ENCODE peak calls at places on chromosomes 13 and 19, in eight cellular contexts. One of them, this sample, is unnamed.

GRCh38 chr19:16002985-16003384 is 54.2 kb downstream of the OR10H4 start:
- DNase-seq in fibroblast of lung: no peak
- DNase-seq in Panc1: no peak
- DNase-seq in GM06990: no peak
- DNase-seq in A673: no peak
- DNase-seq in uterus: no peak
- DNase-seq in AG10803: no peak
- DNase-seq in choroid plexus epithelial cell: no peak
- DNase-seq in this sample: no peak

GRCh38 chr13:92315265-92315664 is 911.3 kb upstream of the GPC6 start:
- DNase-seq in fibroblast of lung: peak; percentile 20
- DNase-seq in Panc1: no peak
- DNase-seq in GM06990: no peak
- DNase-seq in A673: no peak
- DNase-seq in uterus: no peak
- DNase-seq in AG10803: no peak
- DNase-seq in choroid plexus epithelial cell: peak; percentile 12
- DNase-seq in this sample: no peak

GRCh38 chr19:15971217-15971616 is 22.4 kb downstream of the OR10H4 start:
- DNase-seq in fibroblast of lung: no peak
- DNase-seq in Panc1: no peak
- DNase-seq in GM06990: no peak
- DNase-seq in A673: no peak
- DNase-seq in uterus: no peak
- DNase-seq in AG10803: no peak
- DNase-seq in choroid plexus epithelial cell: no peak
- DNase-seq in this sample: no peak

GRCh38 chr13:28494861-28495585 is at the start of gene FLT1:
- DNase-seq in fibroblast of lung: no peak
- DNase-seq in Panc1: no peak
- DNase-seq in GM06990: peak; percentile 7
- DNase-seq in A673: peak; percentile 42
- DNase-seq in uterus: peak; percentile 63
- DNase-seq in AG10803: no peak
- DNase-seq in choroid plexus epithelial cell: no peak
- DNase-seq in this sample: no peak

GRCh38 chr19:35048911-35049411 is 7.4 kb downstream of the HPN start:
- DNase-seq in fibroblast of lung: no peak
- DNase-seq in Panc1: no peak
- DNase-seq in GM06990: no peak
- DNase-seq in A673: no peak
- DNase-seq in uterus: no peak
- DNase-seq in AG10803: no peak
- DNase-seq in choroid plexus epithelial cell: no peak
- DNase-seq in this sample: no peak

GRCh38 chr19:40442328-40443130 is 1.6 kb downstream of the SERTAD3 start:
- DNase-seq in fibroblast of lung: no peak
- DNase-seq in Panc1: no peak
- DNase-seq in GM06990: peak; percentile 63
- DNase-seq in A673: no peak
- DNase-seq in uterus: no peak
- DNase-seq in AG10803: no peak
- DNase-seq in choroid plexus epithelial cell: no peak
- DNase-seq in this sample: no peak

GRCh38 chr19:39407644-39408391 is 1.2 kb downstream of the ZFP36 start:
- DNase-seq in fibroblast of lung: peak; percentile 46
- DNase-seq in Panc1: peak; percentile 96
- DNase-seq in GM06990: peak; percentile 66
- DNase-seq in A673: no peak
- DNase-seq in uterus: peak; percentile 50
- DNase-seq in AG10803: peak; percentile 28
- DNase-seq in choroid plexus epithelial cell: peak; percentile 45
- DNase-seq in this sample: no peak

GRCh38 chr13:40194204-40194806 is 472.1 kb downstream of the FOXO1 start:
- DNase-seq in fibroblast of lung: no peak
- DNase-seq in Panc1: no peak
- DNase-seq in GM06990: no peak
- DNase-seq in A673: no peak
- DNase-seq in uterus: peak; percentile 51
- DNase-seq in AG10803: peak; percentile 9
- DNase-seq in choroid plexus epithelial cell: no peak
- DNase-seq in this sample: no peak

GRCh38 chr13:106532111-106532929 is 3.1 kb downstream of the EFNB2 start:
- DNase-seq in fibroblast of lung: peak; percentile 56
- DNase-seq in Panc1: no peak
- DNase-seq in GM06990: no peak
- DNase-seq in A673: no peak
- DNase-seq in uterus: no peak
- DNase-seq in AG10803: no peak
- DNase-seq in choroid plexus epithelial cell: peak; percentile 58
- DNase-seq in this sample: peak; percentile 59

GRCh38 chr19:36916991-36917390 is 859 bp downstream of the ZNF568 start:
- DNase-seq in fibroblast of lung: peak; percentile 55
- DNase-seq in Panc1: peak; percentile 8
- DNase-seq in GM06990: peak; percentile 9
- DNase-seq in A673: peak; percentile 9
- DNase-seq in uterus: no peak
- DNase-seq in AG10803: peak; percentile 44
- DNase-seq in choroid plexus epithelial cell: peak; percentile 55
- DNase-seq in this sample: peak; percentile 36

GRCh38 chr19:55178781-55179569 is 1.1 kb downstream of the SYT5 start:
- DNase-seq in fibroblast of lung: peak; percentile 82
- DNase-seq in Panc1: peak; percentile 54
- DNase-seq in GM06990: peak; percentile 91
- DNase-seq in A673: peak; percentile 92
- DNase-seq in uterus: peak; percentile 34
- DNase-seq in AG10803: peak; percentile 71
- DNase-seq in choroid plexus epithelial cell: peak; percentile 90
- DNase-seq in this sample: peak; percentile 72

GRCh38 chr19:18432275-18433038 is 5.5 kb downstream of the ISYNA1 start:
- DNase-seq in fibroblast of lung: no peak
- DNase-seq in Panc1: no peak
- DNase-seq in GM06990: no peak
- DNase-seq in A673: no peak
- DNase-seq in uterus: peak; percentile 47
- DNase-seq in AG10803: peak; percentile 52
- DNase-seq in choroid plexus epithelial cell: no peak
- DNase-seq in this sample: no peak

GRCh38 chr19:56955637-56956216 is 115.2 kb upstream of the PEG3 start:
- DNase-seq in fibroblast of lung: no peak
- DNase-seq in Panc1: no peak
- DNase-seq in GM06990: no peak
- DNase-seq in A673: no peak
- DNase-seq in uterus: no peak
- DNase-seq in AG10803: no peak
- DNase-seq in choroid plexus epithelial cell: no peak
- DNase-seq in this sample: no peak

GRCh38 chr13:60425332-60425731 is 28.3 kb downstream of the TDRD3 start:
- DNase-seq in fibroblast of lung: no peak
- DNase-seq in Panc1: no peak
- DNase-seq in GM06990: no peak
- DNase-seq in A673: no peak
- DNase-seq in uterus: no peak
- DNase-seq in AG10803: no peak
- DNase-seq in choroid plexus epithelial cell: no peak
- DNase-seq in this sample: no peak

GRCh38 chr19:30096596-30097370 is 154.7 kb downstream of the URI1 start:
- DNase-seq in fibroblast of lung: no peak
- DNase-seq in Panc1: no peak
- DNase-seq in GM06990: no peak
- DNase-seq in A673: no peak
- DNase-seq in uterus: no peak
- DNase-seq in AG10803: no peak
- DNase-seq in choroid plexus epithelial cell: no peak
- DNase-seq in this sample: no peak

GRCh38 chr13:67075239-67075638 is 154.9 kb downstream of the PCDH9 start:
- DNase-seq in fibroblast of lung: peak; percentile 38
- DNase-seq in Panc1: no peak
- DNase-seq in GM06990: no peak
- DNase-seq in A673: no peak
- DNase-seq in uterus: no peak
- DNase-seq in AG10803: no peak
- DNase-seq in choroid plexus epithelial cell: peak; percentile 73
- DNase-seq in this sample: no peak

GRCh38 chr13:110957931-110958330 is 43.1 kb upstream of the ANKRD10 start:
- DNase-seq in fibroblast of lung: no peak
- DNase-seq in Panc1: no peak
- DNase-seq in GM06990: no peak
- DNase-seq in A673: no peak
- DNase-seq in uterus: no peak
- DNase-seq in AG10803: no peak
- DNase-seq in choroid plexus epithelial cell: no peak
- DNase-seq in this sample: no peak

GRCh38 chr19:29590278-29590677 is 15.8 kb upstream of the POP4 start:
- DNase-seq in fibroblast of lung: no peak
- DNase-seq in Panc1: no peak
- DNase-seq in GM06990: no peak
- DNase-seq in A673: no peak
- DNase-seq in uterus: no peak
- DNase-seq in AG10803: no peak
- DNase-seq in choroid plexus epithelial cell: no peak
- DNase-seq in this sample: no peak

GRCh38 chr13:113905018-113905417 is 41.1 kb upstream of the GAS6 start:
- DNase-seq in fibroblast of lung: no peak
- DNase-seq in Panc1: no peak
- DNase-seq in GM06990: no peak
- DNase-seq in A673: no peak
- DNase-seq in uterus: no peak
- DNase-seq in AG10803: no peak
- DNase-seq in choroid plexus epithelial cell: no peak
- DNase-seq in this sample: no peak

GRCh38 chr13:39815345-39816111 is 160.1 kb downstream of the COG6 start:
- DNase-seq in fibroblast of lung: peak; percentile 14
- DNase-seq in Panc1: no peak
- DNase-seq in GM06990: no peak
- DNase-seq in A673: no peak
- DNase-seq in uterus: no peak
- DNase-seq in AG10803: no peak
- DNase-seq in choroid plexus epithelial cell: peak; percentile 88
- DNase-seq in this sample: peak; percentile 27

GRCh38 chr19:18470787-18471186 is 32.9 kb upstream of the ISYNA1 start:
- DNase-seq in fibroblast of lung: no peak
- DNase-seq in Panc1: no peak
- DNase-seq in GM06990: no peak
- DNase-seq in A673: no peak
- DNase-seq in uterus: no peak
- DNase-seq in AG10803: no peak
- DNase-seq in choroid plexus epithelial cell: no peak
- DNase-seq in this sample: no peak

GRCh38 chr13:57748096-57748495 is 116.6 kb downstream of the PCDH17 start:
- DNase-seq in fibroblast of lung: peak; percentile 4
- DNase-seq in Panc1: no peak
- DNase-seq in GM06990: no peak
- DNase-seq in A673: no peak
- DNase-seq in uterus: no peak
- DNase-seq in AG10803: no peak
- DNase-seq in choroid plexus epithelial cell: no peak
- DNase-seq in this sample: no peak
- TF ChIP-seq CTCF in fibroblast of lung: no peak
- TF ChIP-seq CTCF in Panc1: no peak
- TF ChIP-seq CTCF in GM06990: no peak
- TF ChIP-seq CTCF in A673: no peak
- TF ChIP-seq CTCF in uterus: no peak
- TF ChIP-seq CTCF in AG10803: no peak
- TF ChIP-seq CTCF in choroid plexus epithelial cell: no peak
- TF ChIP-seq CTCF in this sample: no peak

DNA sequence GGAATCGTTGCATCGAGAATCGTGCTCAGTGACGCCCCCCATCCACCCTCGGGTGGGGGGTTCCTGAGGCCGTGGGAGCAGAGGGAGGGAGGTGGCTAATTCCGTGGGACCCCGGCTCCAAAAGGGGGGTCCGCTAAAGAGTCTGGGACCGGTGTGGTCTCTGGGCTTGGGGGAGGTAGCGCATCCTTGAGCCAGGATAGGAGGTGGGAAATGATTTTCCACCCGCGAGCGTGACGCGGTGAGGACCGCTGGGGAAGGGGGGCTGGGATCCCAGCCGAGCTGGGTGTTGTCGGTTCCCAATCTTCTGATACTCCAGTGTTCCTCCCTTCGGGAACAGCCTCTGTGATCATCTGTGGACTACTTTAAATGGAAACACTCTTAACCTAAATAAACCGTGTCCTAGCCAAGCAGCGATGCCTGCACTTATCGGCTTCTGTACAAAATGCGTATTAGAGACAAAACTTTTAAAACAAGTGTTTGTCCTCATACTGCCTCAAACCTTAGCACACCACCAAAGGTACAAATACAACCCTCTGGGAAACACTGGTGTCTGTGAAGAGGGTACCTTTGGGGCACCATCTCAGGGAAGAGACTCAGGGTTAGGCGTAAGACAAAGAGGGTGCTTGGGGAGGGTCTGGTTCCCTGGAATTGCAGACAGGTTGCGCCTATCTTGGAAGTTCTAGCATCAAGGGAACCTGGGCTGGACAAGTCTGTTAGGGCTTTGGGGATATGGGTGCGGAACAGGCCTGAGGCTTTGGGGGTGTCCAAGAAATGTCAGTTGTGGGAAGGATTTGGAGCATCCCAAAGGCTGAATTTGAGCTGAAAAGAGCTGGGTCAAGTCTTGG is 16.0 kb downstream of the KCNC3 start:
- DNase-seq in fibroblast of lung: no peak
- DNase-seq in Panc1: no peak
- DNase-seq in GM06990: no peak
- DNase-seq in A673: no peak
- DNase-seq in uterus: no peak
- DNase-seq in AG10803: no peak
- DNase-seq in choroid plexus epithelial cell: no peak
- DNase-seq in this sample: no peak
- H3K4me3 ChIP-seq in fibroblast of lung: no peak overlapping the region
- H3K4me3 ChIP-seq in Panc1: no peak overlapping the region
- H3K4me3 ChIP-seq in GM06990: no peak overlapping the region
- H3K4me3 ChIP-seq in A673: peak overlapping the region; percentile 32
- H3K4me3 ChIP-seq in uterus: no peak overlapping the region
- H3K4me3 ChIP-seq in AG10803: no peak overlapping the region
- H3K4me3 ChIP-seq in choroid plexus epithelial cell: no peak overlapping the region
- H3K4me3 ChIP-seq in this sample: no peak overlapping the region

DNA sequence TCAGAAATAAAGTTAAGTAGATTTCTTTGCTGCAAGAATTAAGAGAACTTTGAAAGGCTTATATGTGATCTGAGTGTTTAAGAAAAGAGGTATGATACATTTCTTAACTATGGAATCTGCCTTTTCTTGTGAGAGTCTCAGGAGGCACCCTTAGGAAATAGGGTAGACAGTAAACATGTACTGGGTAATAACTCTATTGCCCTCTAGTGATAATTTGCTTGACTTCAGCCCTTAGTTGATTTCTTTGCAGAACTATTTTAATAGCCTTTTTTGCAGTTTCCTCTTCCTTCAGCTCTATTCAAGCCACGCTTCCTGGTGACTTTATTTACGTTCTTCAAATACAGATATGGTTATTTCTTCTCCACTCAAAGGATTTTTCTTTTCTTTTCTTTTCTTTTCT is 37.0 kb upstream of the CCNA1 start:
- DNase-seq in fibroblast of lung: peak; percentile 81
- DNase-seq in Panc1: no peak
- DNase-seq in GM06990: no peak
- DNase-seq in A673: peak; percentile 71
- DNase-seq in uterus: no peak
- DNase-seq in AG10803: peak; percentile 84
- DNase-seq in choroid plexus epithelial cell: peak; percentile 85
- DNase-seq in this sample: peak; percentile 57
- TF ChIP-seq CTCF in fibroblast of lung: peak; percentile 63
- TF ChIP-seq CTCF in Panc1: peak; percentile 32
- TF ChIP-seq CTCF in GM06990: no peak
- TF ChIP-seq CTCF in A673: peak; percentile 71
- TF ChIP-seq CTCF in uterus: peak; percentile 46
- TF ChIP-seq CTCF in AG10803: peak; percentile 77
- TF ChIP-seq CTCF in choroid plexus epithelial cell: peak; percentile 62
- TF ChIP-seq CTCF in this sample: peak; percentile 49

GRCh38 chr13:44273991-44274810 is 99.4 kb upstream of the SERP2 start:
- DNase-seq in fibroblast of lung: peak; percentile 94
- DNase-seq in Panc1: no peak
- DNase-seq in GM06990: peak; percentile 10
- DNase-seq in A673: no peak
- DNase-seq in uterus: peak; percentile 45
- DNase-seq in AG10803: peak; percentile 55
- DNase-seq in choroid plexus epithelial cell: peak; percentile 65
- DNase-seq in this sample: peak; percentile 71
- H3K4me3 ChIP-seq in fibroblast of lung: peak overlapping the region; percentile 11
- H3K4me3 ChIP-seq in Panc1: peak overlapping the region; percentile 10
- H3K4me3 ChIP-seq in GM06990: no peak overlapping the region
- H3K4me3 ChIP-seq in A673: no peak overlapping the region
- H3K4me3 ChIP-seq in uterus: no peak overlapping the region
- H3K4me3 ChIP-seq in AG10803: peak overlapping the region; percentile 12
- H3K4me3 ChIP-seq in choroid plexus epithelial cell: no peak overlapping the region
- H3K4me3 ChIP-seq in this sample: no peak overlapping the region